ENCODE peak calls at places on chromosomes 5 and 9, in four cellular contexts. J, C, E and Y are unnamed samples.

GRCh38 chr9:106820866-106821265 is 42.1 kb upstream of the ZNF462 start:
- DNase-seq in J (no peak), C (no peak), E (no peak), Y (no peak)

GRCh38 chr5:74227081-74227480 is 413.4 kb downstream of the ENC1 start:
- DNase-seq in J (peak; percentile 69), C (no peak), E (no peak), Y (no peak)

GRCh38 chr5:78509884-78510769 is 138.4 kb downstream of the LHFPL2 start:
- DNase-seq in J (peak; percentile 87), C (no peak), E (peak; percentile 71), Y (peak; percentile 14)

GRCh38 chr5:111153483-111153882 is 61.3 kb downstream of the WDR36 start:
- DNase-seq in J (no peak), C (no peak), E (no peak), Y (no peak)

GRCh38 chr5:158154226-158155005 is 295.5 kb upstream of the CLINT1 start:
- DNase-seq in J (no peak), C (no peak), E (no peak), Y (no peak)

GRCh38 chr9:137354153-137354844 is 52.2 kb upstream of the NRARP start:
- DNase-seq in J (no peak), C (no peak), E (no peak), Y (no peak)

GRCh38 chr9:98944130-98945074 is 695 bp downstream of the COL15A1 start:
- DNase-seq in J (no peak), C (no peak), E (no peak), Y (no peak)

GRCh38 chr5:42994285-42995151 is 45.6 kb downstream of the ANXA2R start:
- DNase-seq in J (peak; percentile 91), C (peak; percentile 89), E (peak; percentile 92), Y (peak; percentile 85)

GRCh38 chr5:74648835-74649286 is 8.3 kb upstream of the ENC1 start:
- DNase-seq in J (no peak), C (no peak), E (peak; percentile 66), Y (peak; percentile 58)

GRCh38 chr5:169742773-169743296 is 105.8 kb downstream of the DOCK2 start:
- DNase-seq in J (no peak), C (no peak), E (no peak), Y (no peak)

GRCh38 chr5:91487420-91487819 is 104.3 kb upstream of the ARRDC3 start:
- DNase-seq in J (no peak), C (no peak), E (no peak), Y (no peak)

GRCh38 chr9:125260564-125260963 is 1.1 kb upstream of the GAPVD1 start:
- DNase-seq in J (no peak), C (no peak), E (no peak), Y (no peak)

GRCh38 chr9:130445268-130445983 is 665 bp downstream of the ASS1 start:
- DNase-seq in J (peak; percentile 74), C (no peak), E (no peak), Y (no peak)

GRCh38 chr9:113131689-113132151 is 19.1 kb upstream of the SLC31A2 start:
- DNase-seq in J (no peak), C (no peak), E (peak; percentile 14), Y (no peak)

GRCh38 chr5:82641362-82641988 is 363.3 kb upstream of the RPS23 start:
- DNase-seq in J (peak; percentile 66), C (no peak), E (peak; percentile 28), Y (peak; percentile 20)

GRCh38 chr5:141958773-141959172 is 771 bp upstream of the PCDH12 start:
- DNase-seq in J (peak; percentile 67), C (no peak), E (no peak), Y (no peak)

GRCh38 chr9:38178282-38178681 is 109.3 kb upstream of the SHB start:
- DNase-seq in J (no peak), C (no peak), E (no peak), Y (no peak)

GRCh38 chr5:79759436-79759835 is 69.8 kb downstream of the CMYA5 start:
- DNase-seq in J (no peak), C (no peak), E (no peak), Y (no peak)

GRCh38 chr9:93676310-93677054 is 100.1 kb downstream of the PHF2 start:
- DNase-seq in J (peak; percentile 49), C (no peak), E (no peak), Y (no peak)

GRCh38 chr5:60280943-60281342 is 387.4 kb upstream of the PDE4D start:
- DNase-seq in J (no peak), C (no peak), E (no peak), Y (no peak)

GRCh38 chr9:93258818-93259489 is 75.0 kb downstream of the WNK2 start:
- DNase-seq in J (peak; percentile 50), C (no peak), E (no peak), Y (peak; percentile 12)

GRCh38 chr5:150118561-150119229 is 32.3 kb upstream of the CSF1R start:
- DNase-seq in J (no peak), C (no peak), E (no peak), Y (no peak)

GRCh38 chr5:16936150-16937022 is at the start of gene MYO10:
- DNase-seq in J (peak; percentile 90), C (no peak), E (peak; percentile 65), Y (peak; percentile 2)

GRCh38 chr9:108882052-108882888 is 20.2 kb downstream of the ACTL7A start:
- DNase-seq in J (no peak), C (no peak), E (no peak), Y (no peak)

GRCh38 chr9:108884701-108885100 is 22.6 kb downstream of the ACTL7A start:
- DNase-seq in J (no peak), C (no peak), E (no peak), Y (no peak)

GRCh38 chr9:108883085-108883484 is 21.0 kb downstream of the ACTL7A start:
- DNase-seq in J (no peak), C (no peak), E (no peak), Y (no peak)

GRCh38 chr9:108889649-108890067 is 27.6 kb downstream of the ACTL7A start:
- DNase-seq in J (no peak), C (no peak), E (peak; percentile 8), Y (no peak)

DNA sequence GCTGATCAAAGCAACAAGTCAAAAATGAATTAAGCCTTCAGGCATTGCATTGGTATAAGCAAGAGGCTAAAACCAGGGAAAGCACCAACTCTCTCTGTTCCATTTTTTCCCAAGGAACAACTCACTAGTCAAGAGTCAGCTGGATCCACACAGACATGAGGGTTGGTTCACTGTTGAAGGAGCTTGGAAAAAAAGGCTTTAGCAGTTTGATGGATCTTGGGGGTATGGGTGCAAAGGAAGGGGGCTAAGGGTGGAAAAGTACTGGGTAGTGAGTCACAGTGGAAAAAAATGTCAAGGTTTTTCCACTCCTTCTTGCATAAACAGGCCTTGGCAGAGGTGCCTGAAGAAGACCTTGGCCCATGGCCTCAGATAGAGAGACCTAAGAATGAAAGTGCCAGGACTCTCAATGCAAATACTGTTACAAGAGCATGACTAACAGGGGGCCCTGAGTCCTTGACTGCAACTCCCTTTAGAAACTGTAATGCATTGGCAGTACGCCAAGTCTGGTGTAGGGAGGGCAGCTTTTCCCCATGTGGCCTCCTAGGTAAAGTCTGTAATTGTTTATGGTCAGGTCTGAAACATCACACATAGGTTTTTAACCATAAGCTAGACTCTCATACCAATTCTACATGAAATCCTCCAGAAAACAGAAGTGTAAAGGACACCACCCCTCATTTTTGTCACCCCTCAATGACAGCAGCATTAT is 23.7 kb downstream of the ACTL7A start:
- DNase-seq in J (no peak), C (no peak), E (peak; percentile 44), Y (no peak)
- H3K27ac ChIP-seq in J (no peak overlapping the region), C (no peak overlapping the region), E (no peak overlapping the region), Y (no peak overlapping the region)

DNA sequence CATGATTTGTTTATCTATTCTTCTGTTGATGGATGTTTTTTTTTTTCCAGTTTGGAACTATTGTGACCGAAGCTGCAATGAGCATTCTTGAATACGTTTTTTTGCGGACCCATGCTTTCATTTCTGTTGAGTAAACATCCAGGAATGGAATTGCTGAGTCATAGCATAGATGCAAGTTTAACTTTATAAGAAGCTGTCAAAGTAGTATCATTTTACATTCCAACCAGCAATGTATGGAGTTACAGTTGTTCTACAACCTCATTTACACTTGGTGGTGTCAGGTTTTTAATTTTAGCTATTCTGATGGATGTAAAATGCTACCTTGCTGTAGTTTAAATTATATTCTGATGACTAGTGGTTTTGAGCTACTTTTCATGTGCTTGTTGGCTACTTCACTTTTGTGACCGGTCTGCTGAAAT is 49.0 kb downstream of the NPR3 start:
- DNase-seq in J (no peak), C (no peak), E (no peak), Y (no peak)
- H3K4me3 ChIP-seq in J (peak overlapping the region; percentile 1), C (no peak overlapping the region), E (no peak overlapping the region), Y (no peak overlapping the region)

GRCh38 chr5:5360878-5361520 is 61.5 kb upstream of the ICE1 start:
- DNase-seq in J (no peak), C (no peak), E (no peak), Y (no peak)

GRCh38 chr5:5363045-5363444 is 59.4 kb upstream of the ICE1 start:
- DNase-seq in J (no peak), C (no peak), E (no peak), Y (no peak)

GRCh38 chr5:5356765-5357164 is 65.7 kb upstream of the ICE1 start:
- DNase-seq in J (no peak), C (no peak), E (no peak), Y (no peak)

GRCh38 chr5:5359623-5360022 is 62.9 kb upstream of the ICE1 start:
- DNase-seq in J (no peak), C (no peak), E (no peak), Y (no peak)

DNA sequence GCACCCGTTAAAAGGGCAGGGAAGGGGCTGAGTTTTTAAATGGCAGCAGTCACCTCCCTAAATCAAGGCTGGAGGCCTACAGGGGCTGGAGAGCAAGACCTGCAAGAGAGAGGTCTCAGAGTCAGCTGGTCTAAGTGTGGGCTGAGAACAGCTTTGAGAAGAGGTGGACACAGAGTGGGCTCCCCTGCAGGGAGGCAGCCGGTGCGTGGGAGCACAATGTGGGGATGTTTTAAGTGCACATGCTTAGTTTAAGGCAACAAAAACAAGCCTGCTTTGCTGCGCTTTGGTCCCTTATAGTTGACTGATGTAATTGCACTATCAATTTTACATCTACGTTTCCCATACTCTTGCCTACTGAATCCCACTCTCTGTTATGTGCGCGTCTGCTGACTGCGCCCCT is 62.1 kb upstream of the ICE1 start:
- DNase-seq in J (no peak), C (no peak), E (no peak), Y (no peak)
- H3K27ac ChIP-seq in J (no peak overlapping the region), C (no peak overlapping the region), E (no peak overlapping the region), Y (no peak overlapping the region)

GRCh38 chr9:116279230-116279629 is 125.6 kb downstream of the PAPPA start:
- DNase-seq in J (no peak), C (no peak), E (no peak), Y (no peak)
- H3K4me3 ChIP-seq in J (no peak overlapping the region), C (no peak overlapping the region), E (no peak overlapping the region), Y (no peak overlapping the region)